ENCODE peak calls at places on chromosome 4, in six cellular contexts. Y is K562, N is upper lobe of left lung, R is suprapubic skin, K is endothelial cell of umbilical vein, T is breast epithelium. U is an unnamed sample.

GRCh38 chr4:184688447-184688846 is 38.9 kb downstream of the PRIMPOL start:
- DNase-seq in Y (no peak), K (peak; percentile 93), R (no peak), N (no peak), T (no peak), U (no peak)

GRCh38 chr4:3432381-3432790 is 9.4 kb upstream of the HGFAC start:
- DNase-seq in Y (no peak), T (no peak), R (no peak), N (no peak), K (no peak), U (no peak)

GRCh38 chr4:148081745-148082144 is 349.9 kb downstream of the ARHGAP10 start:
- DNase-seq in Y (no peak), K (no peak), N (no peak), R (no peak), T (no peak), U (no peak)

GRCh38 chr4:26323807-26324206 is 3.0 kb downstream of the RBPJ start:
- DNase-seq in T (no peak), K (peak; percentile 73), Y (no peak), R (no peak), N (no peak), U (no peak)

GRCh38 chr4:87896020-87896621 is 63.4 kb downstream of the MEPE start:
- DNase-seq in N (peak; percentile 71), R (no peak), T (no peak), K (peak; percentile 92), Y (no peak), U (no peak)

GRCh38 chr4:169286562-169287301 is 16.0 kb upstream of the SH3RF1 start:
- DNase-seq in K (no peak), R (no peak), T (no peak), Y (peak; percentile 19), N (no peak), U (no peak)

GRCh38 chr4:150816491-150816890 is 198.6 kb downstream of the LRBA start:
- DNase-seq in N (no peak), K (peak; percentile 52), T (no peak), Y (no peak), R (no peak), U (no peak)

GRCh38 chr4:53866055-53866454 is 198.3 kb downstream of the CHIC2 start:
- DNase-seq in Y (no peak), K (no peak), T (no peak), N (no peak), R (no peak), U (no peak)

GRCh38 chr4:148007303-148007702 is 275.4 kb downstream of the ARHGAP10 start:
- DNase-seq in N (no peak), Y (peak; percentile 9), R (no peak), K (peak; percentile 87), T (no peak), U (no peak)

GRCh38 chr4:84573738-84574720 is 8.9 kb upstream of the CDS1 start:
- DNase-seq in T (no peak), N (no peak), R (no peak), K (no peak), Y (no peak), U (no peak)

GRCh38 chr4:121977251-121978168 is 25.6 kb upstream of the TRPC3 start:
- DNase-seq in K (no peak), T (no peak), Y (no peak), R (no peak), N (peak; percentile 47), U (peak; percentile 11)

GRCh38 chr4:39495446-39496208 is 31.6 kb downstream of the UGDH start:
- DNase-seq in R (no peak), T (no peak), N (no peak), K (no peak), Y (no peak), U (no peak)

GRCh38 chr4:13833171-13833804 is 205.8 kb upstream of the BOD1L1 start:
- DNase-seq in T (no peak), Y (no peak), N (no peak), R (no peak), K (no peak), U (no peak)

GRCh38 chr4:169620846-169621228 is 459 bp downstream of the CLCN3 start:
- DNase-seq in R (no peak), T (peak; percentile 37), K (peak; percentile 64), N (peak; percentile 33), Y (no peak), U (no peak)

DNA sequence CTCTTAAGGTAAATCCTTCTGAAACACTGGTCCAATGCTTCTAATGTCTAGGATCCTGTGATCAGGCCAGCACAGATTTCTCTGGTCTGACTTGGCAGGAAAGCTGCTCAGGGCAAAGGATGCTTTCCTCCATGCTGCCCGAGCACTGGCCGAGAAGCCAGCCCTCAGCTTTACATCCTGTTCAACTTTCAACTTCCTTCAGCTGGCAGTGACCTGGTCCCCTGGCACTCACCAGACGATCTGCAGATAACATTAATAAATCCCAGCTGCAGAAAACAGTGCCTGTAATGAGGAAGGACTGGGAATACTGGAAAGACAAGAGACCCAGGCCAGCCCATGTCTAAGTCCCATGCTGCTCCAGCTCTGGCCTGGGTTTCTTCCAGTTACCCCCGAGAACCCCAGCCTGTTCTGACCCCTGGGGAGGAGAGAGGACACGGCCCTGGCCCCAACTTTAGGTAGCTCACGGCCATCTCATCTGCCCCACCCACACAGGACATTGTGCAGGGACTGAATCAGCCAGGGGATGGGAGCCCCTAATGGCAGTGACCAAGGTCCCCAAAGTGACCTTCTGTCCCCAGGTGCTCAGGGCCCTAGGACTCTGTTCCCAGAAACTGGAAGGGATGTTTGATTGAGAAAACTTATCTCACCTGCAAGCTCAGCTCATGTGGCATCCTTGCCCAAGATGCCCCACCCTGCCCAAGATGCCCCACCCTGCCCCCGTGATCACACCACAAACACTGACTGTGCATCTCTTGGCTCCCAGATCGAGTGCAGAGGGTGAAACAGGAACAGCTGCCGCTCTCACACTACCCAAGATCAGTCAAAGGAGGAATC is 28.0 kb downstream of the JAKMIP1 start:
- DNase-seq in N (no peak), T (no peak), K (no peak), R (no peak), Y (no peak), U (no peak)
- TF ChIP-seq POLR2AphosphoS5 in N (no peak), T (no peak), K (no peak), R (no peak), Y (no peak), U (no peak)

GRCh38 chr4:163611784-163612445 is 117.4 kb downstream of the TMA16 start:
- DNase-seq in Y (no peak), K (no peak), T (no peak), N (no peak), R (no peak), U (no peak)

GRCh38 chr4:163609046-163609445 is 114.6 kb downstream of the TMA16 start:
- DNase-seq in R (no peak), Y (no peak), N (no peak), T (no peak), K (no peak), U (no peak)

GRCh38 chr4:163612762-163613161 is 118.3 kb downstream of the TMA16 start:
- DNase-seq in K (no peak), N (no peak), T (no peak), R (no peak), Y (no peak), U (no peak)

GRCh38 chr4:163610642-163611041 is 116.2 kb downstream of the TMA16 start:
- DNase-seq in N (no peak), R (no peak), T (no peak), K (no peak), Y (no peak), U (no peak)

DNA sequence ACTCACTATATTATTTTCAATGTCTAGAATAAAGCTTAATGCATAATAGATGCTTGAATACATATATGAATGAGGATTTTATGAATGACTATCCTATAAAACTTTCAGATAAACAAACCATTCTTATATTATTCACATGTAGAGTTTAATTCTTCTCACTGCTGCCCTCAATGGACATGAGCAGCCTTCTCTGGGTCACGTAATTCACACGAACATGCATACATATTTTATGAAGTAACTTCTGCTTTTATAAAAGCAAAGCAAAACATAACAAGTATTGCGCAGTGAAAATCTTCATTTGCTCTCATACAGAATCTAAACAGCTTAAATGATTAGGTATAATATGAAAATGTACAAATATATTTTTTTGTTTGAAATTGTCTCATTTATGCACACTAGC is 116.7 kb downstream of the TMA16 start:
- DNase-seq in N (no peak), K (no peak), R (no peak), Y (no peak), T (no peak), U (no peak)
- TF ChIP-seq POLR2A in N (no peak), K (no peak), R (no peak), Y (no peak), T (no peak), U (no peak)

GRCh38 chr4:78059938-78060337 is 2.8 kb downstream of the FRAS1 start:
- DNase-seq in R (no peak), Y (no peak), N (no peak), K (no peak), T (no peak), U (no peak)

GRCh38 chr4:78057135-78057599 is at the start of gene FRAS1:
- DNase-seq in R (peak; percentile 63), K (peak; percentile 36), N (peak; percentile 22), Y (no peak), T (no peak), U (no peak)

GRCh38 chr4:78058591-78059523 is 1.7 kb downstream of the FRAS1 start:
- DNase-seq in N (peak; percentile 43), R (peak; percentile 68), Y (no peak), K (peak; percentile 33), T (peak; percentile 20), U (no peak)

GRCh38 chr4:78057600-78058560 is 757 bp downstream of the FRAS1 start:
- DNase-seq in R (peak; percentile 76), Y (no peak), T (peak; percentile 54), N (peak; percentile 60), K (peak; percentile 37), U (no peak)

DNA sequence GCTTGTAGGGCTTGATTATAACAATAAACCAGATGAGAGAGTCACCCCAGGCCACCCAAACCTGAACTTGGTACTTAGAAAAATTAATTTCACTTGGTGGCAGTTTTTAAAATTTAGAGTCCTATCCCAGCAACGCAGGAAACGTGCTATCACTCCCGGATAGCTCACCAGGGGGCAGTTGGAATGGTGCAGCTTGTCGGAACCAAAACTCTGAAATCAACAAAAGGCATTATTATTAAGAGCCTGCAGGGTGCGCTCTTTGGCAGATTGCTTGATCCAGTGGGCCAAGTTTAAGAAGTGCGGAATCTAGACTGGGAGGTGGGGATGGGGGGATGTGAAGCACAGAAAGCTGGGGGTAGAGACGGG is 2.4 kb downstream of the FRAS1 start:
- DNase-seq in T (peak; percentile 21), R (peak; percentile 66), N (peak; percentile 49), K (peak; percentile 61), Y (peak; percentile 58), U (peak; percentile 31)
- TF ChIP-seq POLR2AphosphoS5 in T (no peak), R (no peak), N (no peak), K (no peak), Y (no peak), U (no peak)

DNA sequence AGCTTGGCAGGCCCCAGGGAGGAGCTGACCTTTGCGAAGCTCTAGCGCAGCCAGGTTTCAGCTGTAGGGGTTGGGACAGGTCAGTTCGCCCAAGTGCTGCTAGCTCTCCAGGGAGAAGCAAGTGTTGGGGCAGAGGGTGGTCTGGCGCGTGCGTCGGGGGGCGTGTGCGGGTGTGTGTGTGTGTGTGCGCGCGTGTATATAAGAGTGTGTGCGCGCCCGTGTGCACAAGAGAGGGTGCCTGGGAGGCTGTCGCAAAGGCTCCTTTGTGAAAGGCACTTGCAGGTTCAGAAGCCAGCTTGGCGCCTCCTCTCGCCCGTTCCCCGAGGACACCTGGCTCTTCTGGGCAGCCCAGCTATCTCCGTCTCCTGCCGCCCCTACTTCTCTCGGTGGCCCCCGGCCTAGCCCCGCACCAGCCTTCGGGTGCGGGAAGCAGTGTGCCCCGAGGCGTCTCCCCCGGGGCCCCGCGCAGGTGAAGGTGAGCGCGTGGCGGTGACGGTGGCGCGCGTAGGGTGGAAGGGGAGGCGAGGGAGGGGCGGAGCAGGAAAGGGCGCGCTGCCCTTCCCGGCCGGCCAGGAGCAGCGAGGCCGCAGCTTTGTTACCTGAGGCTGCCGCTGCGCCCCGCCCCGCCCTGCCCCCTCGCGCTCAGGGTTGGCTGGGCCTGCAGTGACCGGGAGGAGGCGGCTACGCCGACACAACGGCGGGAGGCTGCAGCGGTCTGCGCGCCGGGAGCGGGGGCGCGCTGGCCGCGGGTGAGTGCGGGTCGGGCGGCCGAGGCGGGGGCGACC is at the start of gene FHDC1:
- DNase-seq in R (peak; percentile 60), T (peak; percentile 76), Y (peak; percentile 82), N (peak; percentile 89), K (no peak), U (peak; percentile 44)
- TF ChIP-seq POLR2A in R (no peak), T (no peak), Y (no peak), N (no peak), K (no peak), U (no peak)